ENCODE peak calls at places on chromosome 4, in four cellular contexts. One of them, this sample, is unnamed.

GRCh38 chr4:105887508-105887907 is 7.8 kb upstream of the NPNT start:
- DNase-seq in K562: no peak
- DNase-seq in SK-N-SH: no peak
- DNase-seq in GM12878: no peak
- DNase-seq in this sample: no peak

GRCh38 chr4:149645790-149646189 is 169.9 kb downstream of the IQCM start:
- DNase-seq in K562: no peak
- DNase-seq in SK-N-SH: no peak
- DNase-seq in GM12878: no peak
- DNase-seq in this sample: peak

GRCh38 chr4:112800001-112800400 is 163.1 kb downstream of the LARP7 start:
- DNase-seq in K562: no peak
- DNase-seq in SK-N-SH: no peak
- DNase-seq in GM12878: no peak
- DNase-seq in this sample: no peak

GRCh38 chr4:47490550-47490949 is 5.5 kb downstream of the ATP10D start:
- DNase-seq in K562: no peak
- DNase-seq in SK-N-SH: peak
- DNase-seq in GM12878: no peak
- DNase-seq in this sample: peak

GRCh38 chr4:17511950-17512795 is at the start of gene QDPR:
- DNase-seq in K562: peak
- DNase-seq in SK-N-SH: peak
- DNase-seq in GM12878: peak
- DNase-seq in this sample: peak

GRCh38 chr4:96593422-96593821 is 753.5 kb downstream of the PDHA2 start:
- DNase-seq in K562: no peak
- DNase-seq in SK-N-SH: no peak
- DNase-seq in GM12878: no peak
- DNase-seq in this sample: no peak

GRCh38 chr4:127224556-127224955 is 408.2 kb upstream of the INTU start:
- DNase-seq in K562: no peak
- DNase-seq in SK-N-SH: no peak
- DNase-seq in GM12878: no peak
- DNase-seq in this sample: no peak

GRCh38 chr4:184232975-184233374 is 15.3 kb upstream of the ENPP6 start:
- DNase-seq in K562: no peak
- DNase-seq in SK-N-SH: no peak
- DNase-seq in GM12878: no peak
- DNase-seq in this sample: no peak

GRCh38 chr4:73612032-73612431 is 8.2 kb downstream of the RASSF6 start:
- DNase-seq in K562: no peak
- DNase-seq in SK-N-SH: no peak
- DNase-seq in GM12878: no peak
- DNase-seq in this sample: no peak

GRCh38 chr4:1751919-1752283 is 30.6 kb downstream of the TACC3 start:
- DNase-seq in K562: peak
- DNase-seq in SK-N-SH: no peak
- DNase-seq in GM12878: no peak
- DNase-seq in this sample: no peak

GRCh38 chr4:7325541-7325940 is 109.2 kb downstream of the PSAPL1 start:
- DNase-seq in K562: no peak
- DNase-seq in SK-N-SH: no peak
- DNase-seq in GM12878: no peak
- DNase-seq in this sample: no peak

GRCh38 chr4:185645403-185645802 is 110.1 kb upstream of the PDLIM3 start:
- DNase-seq in K562: no peak
- DNase-seq in SK-N-SH: no peak
- DNase-seq in GM12878: no peak
- DNase-seq in this sample: no peak

GRCh38 chr4:128228778-128229457 is 58.7 kb downstream of the PGRMC2 start:
- DNase-seq in K562: no peak
- DNase-seq in SK-N-SH: peak
- DNase-seq in GM12878: no peak
- DNase-seq in this sample: no peak

GRCh38 chr4:38625508-38625907 is 38.5 kb upstream of the KLF3 start:
- DNase-seq in K562: no peak
- DNase-seq in SK-N-SH: no peak
- DNase-seq in GM12878: no peak
- DNase-seq in this sample: no peak

GRCh38 chr4:87717276-87718031 is 67.4 kb downstream of the DMP1 start:
- DNase-seq in K562: no peak
- DNase-seq in SK-N-SH: no peak
- DNase-seq in GM12878: no peak
- DNase-seq in this sample: no peak

GRCh38 chr4:80307183-80307735 is 28.3 kb upstream of the CFAP299 start:
- DNase-seq in K562: no peak
- DNase-seq in SK-N-SH: no peak
- DNase-seq in GM12878: no peak
- DNase-seq in this sample: peak

GRCh38 chr4:104942990-104943758 is 203.5 kb upstream of the TET2 start:
- DNase-seq in K562: no peak
- DNase-seq in SK-N-SH: no peak
- DNase-seq in GM12878: peak
- DNase-seq in this sample: no peak

GRCh38 chr4:7964890-7965662 is 25.4 kb upstream of the AFAP1 start:
- DNase-seq in K562: no peak
- DNase-seq in SK-N-SH: no peak
- DNase-seq in GM12878: no peak
- DNase-seq in this sample: no peak

GRCh38 chr4:2798399-2799301 is 5.8 kb downstream of the SH3BP2 start:
- DNase-seq in K562: peak
- DNase-seq in SK-N-SH: peak
- DNase-seq in GM12878: no peak
- DNase-seq in this sample: no peak
- TF ChIP-seq FOXM1 in K562: no peak
- TF ChIP-seq FOXM1 in SK-N-SH: no peak
- TF ChIP-seq FOXM1 in GM12878: no peak
- TF ChIP-seq FOXM1 in this sample: no peak

DNA sequence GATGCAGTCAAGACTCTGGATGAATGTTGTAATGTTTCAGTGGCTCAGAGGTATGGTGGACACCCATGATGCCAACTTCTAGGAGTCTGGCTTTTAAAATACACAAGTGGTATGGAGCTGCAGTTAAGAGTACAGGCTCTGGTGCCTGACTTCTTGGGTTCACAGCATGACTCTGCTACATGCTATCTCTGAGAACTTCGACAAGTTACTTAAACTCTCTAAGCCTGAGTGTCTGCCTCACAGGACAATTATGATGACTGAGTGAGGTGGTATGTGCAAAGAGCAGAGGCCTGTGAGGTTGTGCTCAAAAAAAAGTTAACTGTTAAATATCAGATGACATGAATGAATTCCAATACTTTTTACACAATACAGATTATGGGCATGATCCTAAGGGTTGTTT is 90.9 kb upstream of the SRD5A3 start:
- DNase-seq in K562: no peak
- DNase-seq in SK-N-SH: no peak
- DNase-seq in GM12878: no peak
- DNase-seq in this sample: no peak
- TF ChIP-seq FOXM1 in K562: no peak
- TF ChIP-seq FOXM1 in SK-N-SH: no peak
- TF ChIP-seq FOXM1 in GM12878: no peak
- TF ChIP-seq FOXM1 in this sample: no peak

GRCh38 chr4:13089659-13089998 is 394.5 kb downstream of the RAB28 start:
- DNase-seq in K562: no peak
- DNase-seq in SK-N-SH: no peak
- DNase-seq in GM12878: no peak
- DNase-seq in this sample: no peak
- TF ChIP-seq FOXM1 in K562: no peak
- TF ChIP-seq FOXM1 in SK-N-SH: no peak
- TF ChIP-seq FOXM1 in GM12878: no peak
- TF ChIP-seq FOXM1 in this sample: no peak

GRCh38 chr4:97984545-97985131 is 158.6 kb downstream of the STPG2 start:
- DNase-seq in K562: no peak
- DNase-seq in SK-N-SH: no peak
- DNase-seq in GM12878: no peak
- DNase-seq in this sample: no peak

GRCh38 chr4:97990409-97990808 is 152.9 kb downstream of the STPG2 start:
- DNase-seq in K562: no peak
- DNase-seq in SK-N-SH: no peak
- DNase-seq in GM12878: no peak
- DNase-seq in this sample: no peak

DNA sequence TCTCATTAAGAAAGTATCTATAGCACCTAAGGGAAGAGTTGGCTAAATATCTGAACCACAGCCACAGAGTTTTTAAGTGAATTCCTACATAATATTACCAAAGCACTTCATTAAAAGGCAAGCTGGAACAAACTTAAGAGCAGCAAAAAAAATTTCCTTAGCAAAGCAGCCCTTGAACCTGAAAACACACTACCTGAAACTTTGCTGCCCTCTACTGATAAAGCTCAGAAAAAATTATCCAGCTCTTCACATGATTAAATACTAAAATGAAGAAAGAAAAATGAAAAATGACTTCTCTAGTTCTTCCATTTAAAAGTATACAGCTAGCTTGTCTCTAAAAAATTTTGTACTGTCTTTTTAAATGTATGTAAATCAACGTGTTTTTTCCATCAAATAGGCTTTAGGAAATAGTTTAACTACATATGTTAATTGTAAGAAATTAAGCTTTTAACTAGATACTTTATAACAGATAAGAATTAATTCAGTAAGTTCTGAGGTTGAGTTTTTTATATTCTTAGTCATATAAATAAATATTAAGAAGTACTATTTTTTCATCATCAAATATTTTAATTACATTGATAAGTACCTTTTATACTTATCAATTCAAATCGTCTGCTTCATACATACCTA is 156.1 kb downstream of the STPG2 start:
- DNase-seq in K562: no peak
- DNase-seq in SK-N-SH: peak
- DNase-seq in GM12878: no peak
- DNase-seq in this sample: peak
- TF ChIP-seq FOXM1 in K562: no peak
- TF ChIP-seq FOXM1 in SK-N-SH: no peak
- TF ChIP-seq FOXM1 in GM12878: no peak
- TF ChIP-seq FOXM1 in this sample: no peak